ENCODE peak calls at places on chromosomes 12 and 14, in five cellular contexts. G, P, W, E and V are unnamed samples.

GRCh38 chr14:92352158-92352985 is 29.4 kb downstream of the SLC24A4 start:
- DNase-seq in W (peak; percentile 17), E (no peak), P (no peak), G (peak; percentile 3), V (no peak)

GRCh38 chr12:119115296-119115905 is 63.3 kb upstream of the HSPB8 start:
- DNase-seq in W (peak; percentile 10), P (peak; percentile 8), E (peak; percentile 7), G (peak; percentile 66), V (no peak)

GRCh38 chr14:101101456-101102056 is 198.0 kb upstream of the RTL1 start:
- DNase-seq in G (peak; percentile 23), E (no peak), W (no peak), P (no peak), V (no peak)

GRCh38 chr14:20873370-20874177 is 17.6 kb upstream of the RNASE3 start:
- DNase-seq in P (no peak), G (peak; percentile 72), W (peak; percentile 56), E (no peak), V (peak; percentile 23)

GRCh38 chr12:106987846-106988245 is 900 bp upstream of the MTERF2 start:
- DNase-seq in W (no peak), P (no peak), G (no peak), E (no peak), V (no peak)

GRCh38 chr14:98666545-98666944 is 605.5 kb downstream of the BCL11B start:
- DNase-seq in P (no peak), E (no peak), W (no peak), G (no peak), V (no peak)

GRCh38 chr14:101128478-101129450 is 225.2 kb upstream of the RTL1 start:
- DNase-seq in W (no peak), P (no peak), G (no peak), E (no peak), V (no peak)

GRCh38 chr12:57983858-57984505 is 42.6 kb downstream of the ATP23 start:
- DNase-seq in G (no peak), W (no peak), P (no peak), E (no peak), V (no peak)

GRCh38 chr12:131604859-131605258 is 106.0 kb upstream of the SFSWAP start:
- DNase-seq in G (no peak), P (no peak), E (no peak), W (no peak), V (no peak)

GRCh38 chr14:80930095-80930494 is 11.4 kb downstream of the CEP128 start:
- DNase-seq in P (no peak), E (no peak), G (no peak), W (no peak), V (no peak)

GRCh38 chr14:30875788-30876053 is 1.4 kb downstream of the COCH start:
- DNase-seq in G (no peak), P (no peak), W (no peak), E (no peak), V (no peak)

GRCh38 chr14:59297070-59297766 is 108.8 kb downstream of the DAAM1 start:
- DNase-seq in E (no peak), P (no peak), W (no peak), G (no peak), V (no peak)

GRCh38 chr12:49564241-49565118 is 3.5 kb downstream of the MCRS1 start:
- DNase-seq in W (no peak), E (no peak), P (no peak), G (no peak), V (no peak)

GRCh38 chr14:47332099-47332498 is 343.3 kb downstream of the MDGA2 start:
- DNase-seq in W (no peak), G (no peak), E (no peak), P (no peak), V (no peak)

GRCh38 chr14:95442633-95443021 is 73.8 kb downstream of the SYNE3 start:
- DNase-seq in P (peak; percentile 57), W (peak; percentile 66), E (peak; percentile 59), G (peak; percentile 86), V (peak; percentile 30)

GRCh38 chr12:17372508-17372907 is 717.5 kb downstream of the RERGL start:
- DNase-seq in P (no peak), E (no peak), G (no peak), W (no peak), V (no peak)

GRCh38 chr14:105315211-105315721 is 718 bp downstream of the PACS2 start:
- DNase-seq in E (no peak), G (peak; percentile 36), W (no peak), P (no peak), V (peak; percentile 55)

GRCh38 chr14:35818346-35819115 is 7.6 kb upstream of the BRMS1L start:
- DNase-seq in W (peak; percentile 18), P (no peak), G (peak; percentile 60), E (no peak), V (no peak)

GRCh38 chr12:43776498-43776897 is 17.7 kb downstream of the IRAK4 start:
- DNase-seq in G (peak; percentile 50), W (no peak), P (no peak), E (no peak), V (no peak)

GRCh38 chr14:88044129-88044727 is 39.3 kb downstream of the GPR65 start:
- DNase-seq in E (no peak), W (no peak), P (no peak), G (no peak), V (no peak)

GRCh38 chr12:25054076-25054782 is 105.3 kb upstream of the BCAT1 start:
- DNase-seq in W (no peak), E (no peak), G (no peak), P (no peak), V (no peak)